ENCODE peak calls at places on chromosomes 2 and 18, in nine cellular contexts. A is psoas muscle; W is Calu3; O is fibroblast of mammary gland; X is retinal pigment epithelial cell; H is breast epithelium; V is GM10248; P is Caco-2; L is CD8-positive, alpha-beta T cell. S is an unnamed sample.

GRCh38 chr2:134367915-134368911 is 114.3 kb downstream of the MGAT5 start:
- DNase-seq in A (peak; percentile 47), W (no peak), O (no peak), X (no peak), H (no peak), V (no peak), P (no peak), L (no peak), S (no peak)

GRCh38 chr2:120885311-120885710 is 149.6 kb downstream of the GLI2 start:
- DNase-seq in A (peak; percentile 57), W (no peak), O (no peak), X (no peak), H (no peak), V (no peak), P (no peak), L (no peak), S (no peak)

GRCh38 chr2:205675861-205676516 is 6.3 kb upstream of the NRP2 start:
- DNase-seq in A (no peak), W (peak; percentile 43), O (peak; percentile 78), X (no peak), H (no peak), V (no peak), P (peak; percentile 73), L (no peak), S (peak; percentile 74)

GRCh38 chr2:117832905-117833613 is 18.6 kb downstream of the DDX18 start:
- DNase-seq in A (no peak), W (no peak), O (peak; percentile 42), X (no peak), H (no peak), V (no peak), P (peak; percentile 25), L (no peak), S (peak; percentile 23)

GRCh38 chr2:42840141-42840540 is 47.8 kb upstream of the HAAO start:
- DNase-seq in A (no peak), W (no peak), O (peak; percentile 59), X (no peak), H (no peak), V (no peak), P (no peak), L (no peak), S (no peak)

GRCh38 chr2:226797989-226798421 is 1.6 kb downstream of the IRS1 start:
- DNase-seq in A (peak; percentile 55), W (no peak), O (no peak), X (no peak), H (no peak), V (no peak), P (no peak), L (no peak), S (no peak)

GRCh38 chr18:44238449-44238848 is 442.2 kb upstream of the SETBP1 start:
- DNase-seq in A (no peak), W (no peak), O (peak; percentile 11), X (no peak), H (no peak), V (no peak), P (no peak), L (no peak), S (no peak)

GRCh38 chr2:196480653-196481322 is 158.7 kb upstream of the CCDC150 start:
- DNase-seq in A (no peak), W (no peak), O (peak; percentile 45), X (no peak), H (no peak), V (no peak), P (no peak), L (no peak), S (no peak)

GRCh38 chr2:207258191-207258991 is 92.6 kb upstream of the KLF7 start:
- DNase-seq in A (peak; percentile 69), W (no peak), O (peak; percentile 100), X (peak; percentile 95), H (peak; percentile 67), V (no peak), P (peak; percentile 52), L (no peak), S (peak; percentile 91)

GRCh38 chr2:232458661-232459418 is 2.9 kb downstream of the ALPI start:
- DNase-seq in A (peak; percentile 33), W (no peak), O (no peak), X (no peak), H (no peak), V (no peak), P (no peak), L (no peak), S (no peak)

GRCh38 chr18:55588876-55589595 is 1.0 kb upstream of the TCF4 start:
- DNase-seq in A (no peak), W (no peak), O (peak; percentile 31), X (no peak), H (no peak), V (no peak), P (no peak), L (no peak), S (peak; percentile 24)

GRCh38 chr2:189379731-189380261 is 61.5 kb upstream of the WDR75 start:
- DNase-seq in A (no peak), W (no peak), O (no peak), X (no peak), H (no peak), V (no peak), P (no peak), L (no peak), S (peak; percentile 11)

GRCh38 chr2:27860111-27860510 is 30.1 kb downstream of the RBKS start:
- DNase-seq in A (no peak), W (no peak), O (peak; percentile 89), X (no peak), H (no peak), V (no peak), P (no peak), L (no peak), S (peak; percentile 67)

GRCh38 chr18:11937874-11938478 is 29.9 kb upstream of the MPPE1 start:
- DNase-seq in A (peak; percentile 84), W (peak; percentile 81), O (peak; percentile 72), X (no peak), H (peak; percentile 73), V (peak; percentile 80), P (peak; percentile 83), L (peak; percentile 46), S (peak; percentile 80)
- TF ChIP-seq CTCF in A (peak; percentile 92), W (peak; percentile 66), O (peak; percentile 79), X (peak; percentile 73), H (peak; percentile 80), V (peak; percentile 58), P (peak; percentile 76), L (peak; percentile 85), S (peak; percentile 73)

GRCh38 chr2:138490673-138491494 is 10.7 kb upstream of the SPOPL start:
- DNase-seq in A (no peak), W (no peak), O (no peak), X (no peak), H (no peak), V (no peak), P (peak; percentile 80), L (no peak), S (no peak)

GRCh38 chr2:138485019-138485418 is 16.6 kb upstream of the SPOPL start:
- DNase-seq in A (no peak), W (no peak), O (peak; percentile 30), X (no peak), H (no peak), V (no peak), P (no peak), L (no peak), S (peak; percentile 24)

GRCh38 chr2:138492160-138492559 is 9.4 kb upstream of the SPOPL start:
- DNase-seq in A (no peak), W (no peak), O (no peak), X (no peak), H (no peak), V (no peak), P (no peak), L (no peak), S (no peak)

GRCh38 chr2:138491495-138491862 is 10.1 kb upstream of the SPOPL start:
- DNase-seq in A (no peak), W (no peak), O (no peak), X (no peak), H (no peak), V (no peak), P (no peak), L (no peak), S (no peak)

DNA sequence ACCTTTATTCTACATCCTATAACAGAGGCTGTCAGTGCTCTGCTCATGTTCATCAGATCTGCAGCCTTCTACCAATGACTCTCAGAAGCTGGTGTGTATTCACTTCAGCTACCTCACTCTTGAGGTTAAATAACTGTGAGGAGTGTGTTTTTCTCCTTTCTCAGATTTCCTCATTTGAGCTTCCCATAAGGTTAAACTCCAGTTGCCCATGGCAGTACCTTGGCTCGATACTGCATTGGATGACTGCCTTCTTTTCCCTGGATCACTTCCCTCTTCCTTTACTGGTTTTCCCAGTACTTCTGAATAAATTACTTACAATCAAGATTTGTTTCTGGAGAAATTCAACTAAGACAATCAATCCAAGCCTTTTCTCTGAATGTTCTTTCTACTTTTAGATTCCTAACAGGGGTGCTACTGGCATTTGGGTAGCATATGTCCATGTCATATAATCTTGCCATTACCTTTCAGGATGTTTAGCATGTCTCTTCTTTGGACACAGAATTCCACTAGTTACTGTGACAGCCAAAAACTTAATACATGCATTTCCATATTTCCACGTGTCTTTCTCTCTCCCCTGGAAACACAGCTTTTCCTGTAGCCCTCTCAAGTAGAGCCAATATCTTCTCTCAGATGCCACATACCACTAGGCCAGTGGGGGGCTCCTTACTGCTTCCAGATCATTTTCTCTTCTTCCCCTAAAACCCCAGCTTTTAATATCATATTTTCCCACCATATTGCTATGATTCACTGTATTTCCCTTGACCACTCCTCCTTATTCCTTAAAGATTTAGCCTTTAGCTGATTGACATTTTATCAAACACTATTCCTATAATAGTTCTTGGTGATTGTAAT is 15.0 kb upstream of the SPOPL start:
- DNase-seq in A (no peak), W (no peak), O (no peak), X (no peak), H (no peak), V (no peak), P (no peak), L (no peak), S (no peak)
- TF ChIP-seq CTCF in A (no peak), W (no peak), O (no peak), X (peak; percentile 8), H (no peak), V (peak; percentile 16), P (peak; percentile 1), L (no peak), S (no peak)

DNA sequence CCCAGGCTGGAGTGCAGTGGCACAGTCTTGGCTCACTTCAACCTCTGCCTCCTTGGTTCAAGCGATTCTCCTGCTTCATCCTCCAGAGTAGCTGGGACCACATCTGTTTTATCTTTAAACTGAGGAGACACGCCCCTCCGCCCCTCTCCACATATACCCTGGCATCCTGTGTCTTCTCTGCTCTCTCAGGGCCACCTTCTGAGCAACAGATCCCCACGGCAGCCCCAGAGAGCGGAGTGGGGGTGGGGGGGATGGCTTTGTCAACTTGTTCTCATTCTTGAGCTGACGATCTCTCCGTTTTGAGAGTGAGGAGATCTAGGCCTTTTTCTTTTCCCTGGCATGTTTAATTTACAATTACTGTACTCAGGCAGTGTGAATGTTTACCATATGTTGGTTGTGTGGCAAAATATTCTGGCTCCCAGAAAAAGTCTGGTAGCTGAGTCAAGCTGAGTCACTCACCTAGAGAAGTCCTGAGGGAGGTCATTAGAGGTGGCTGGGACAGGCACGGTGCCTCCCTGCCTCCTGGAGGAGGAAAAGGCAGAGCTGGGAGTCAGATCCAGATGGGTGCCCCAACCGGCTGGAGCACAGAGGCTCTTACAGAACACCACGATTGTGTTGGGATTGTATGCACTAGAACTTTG is 19.5 kb upstream of the ID2 start:
- DNase-seq in A (no peak), W (peak; percentile 69), O (peak; percentile 92), X (no peak), H (no peak), V (no peak), P (no peak), L (no peak), S (peak; percentile 85)
- TF ChIP-seq CTCF in A (no peak), W (no peak), O (peak; percentile 38), X (peak; percentile 27), H (no peak), V (no peak), P (no peak), L (no peak), S (peak; percentile 14)

GRCh38 chr2:66903126-66903654 is 468.3 kb downstream of the MEIS1 start:
- DNase-seq in A (no peak), W (no peak), O (no peak), X (no peak), H (no peak), V (no peak), P (no peak), L (no peak), S (no peak)
- TF ChIP-seq CTCF in A (no peak), W (no peak), O (no peak), X (no peak), H (no peak), V (no peak), P (no peak), L (no peak), S (no peak)

S was measured in MCF 10A.